ENCODE peak calls at places on chromosomes 12 and 14, in four cellular contexts. O is body of pancreas, N is tibial artery, D is GM23248. B is an unnamed sample.

GRCh38 chr12:49647827-49648721 is 24.7 kb downstream of the PRPF40B start:
- DNase-seq in D (no peak), N (no peak), O (no peak), B (peak; percentile 20)

GRCh38 chr12:52715416-52715815 is 12.1 kb upstream of the KRT77 start:
- DNase-seq in N (no peak), D (no peak), O (peak; percentile 32), B (no peak)

GRCh38 chr14:31829256-31829923 is 247.7 kb upstream of the ARHGAP5 start:
- DNase-seq in O (no peak), D (peak; percentile 66), N (no peak), B (no peak)

GRCh38 chr14:104348741-104349140 is 210.4 kb downstream of the KIF26A start:
- DNase-seq in O (no peak), D (no peak), N (no peak), B (no peak)

GRCh38 chr12:32921397-32921796 is 24.8 kb upstream of the PKP2 start:
- DNase-seq in O (no peak), N (no peak), D (peak; percentile 6), B (no peak)

GRCh38 chr12:131674373-131674772 is 36.5 kb upstream of the SFSWAP start:
- DNase-seq in O (no peak), D (no peak), N (no peak), B (no peak)

GRCh38 chr14:84403585-84403984 is 1126.4 kb upstream of the FLRT2 start:
- DNase-seq in O (no peak), D (no peak), N (no peak), B (no peak)

GRCh38 chr14:90617942-90618341 is 198.3 kb downstream of the TTC7B start:
- DNase-seq in N (no peak), O (no peak), D (no peak), B (no peak)

GRCh38 chr12:53958128-53958527 is 3.4 kb downstream of the HOXC12 start:
- DNase-seq in O (no peak), D (no peak), N (no peak), B (no peak)

GRCh38 chr12:40376533-40377267 is 151.9 kb downstream of the LRRK2 start:
- DNase-seq in O (no peak), N (no peak), D (no peak), B (no peak)

GRCh38 chr14:93788557-93789365 is 476 bp upstream of the PRIMA1 start:
- DNase-seq in N (peak; percentile 37), O (no peak), D (peak; percentile 50), B (peak; percentile 87)

GRCh38 chr14:23544511-23545447 is 6.8 kb downstream of the ZFHX2 start:
- DNase-seq in D (peak; percentile 24), O (no peak), N (peak; percentile 43), B (peak; percentile 82)

GRCh38 chr12:55009171-55009570 is 10.6 kb upstream of the NEUROD4 start:
- DNase-seq in O (no peak), N (no peak), D (no peak), B (no peak)

GRCh38 chr12:24864796-24865125 is 84.1 kb downstream of the BCAT1 start:
- DNase-seq in D (peak; percentile 19), O (no peak), N (no peak), B (no peak)

GRCh38 chr12:131959641-131960589 is 10.2 kb downstream of the EP400 start:
- DNase-seq in D (no peak), N (no peak), O (no peak), B (no peak)

GRCh38 chr12:11856971-11857370 is 207.5 kb downstream of the ETV6 start:
- DNase-seq in N (no peak), D (no peak), O (no peak), B (no peak)

GRCh38 chr14:101083564-101084435 is 180.3 kb upstream of the RTL1 start:
- DNase-seq in O (no peak), D (peak; percentile 29), N (peak; percentile 16), B (no peak)

GRCh38 chr12:93990832-93991748 is 157.3 kb upstream of the PLXNC1 start:
- DNase-seq in D (peak; percentile 86), O (peak; percentile 16), N (peak; percentile 48), B (peak; percentile 73)

GRCh38 chr14:33943484-33943883 is 7.4 kb downstream of the EGLN3 start:
- DNase-seq in N (no peak), D (no peak), O (peak; percentile 74), B (no peak)

DNA sequence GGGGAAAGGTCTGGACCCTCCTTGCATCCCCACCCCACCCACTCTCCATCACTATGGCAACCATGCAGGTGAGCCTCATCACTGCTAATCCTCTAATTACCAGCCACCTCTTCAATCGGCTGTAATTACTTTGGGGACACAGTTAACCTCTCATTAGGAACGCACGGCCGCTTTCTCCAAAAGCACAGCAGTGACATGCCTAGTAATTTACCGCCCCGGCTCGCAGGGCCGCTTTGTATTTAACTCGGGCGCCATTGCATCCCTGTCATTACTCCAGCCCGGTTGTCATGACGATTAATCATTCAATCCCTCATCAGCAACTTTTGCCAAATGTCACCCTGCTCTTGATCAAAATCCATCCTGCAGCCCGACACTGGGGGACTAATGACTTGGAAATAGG is 36.3 kb upstream of the FAM222A start:
- DNase-seq in O (no peak), N (no peak), D (no peak), B (no peak)
- H3K27me3 ChIP-seq in O (no peaks in the 10 kb centered on the region), N (no peaks in the 10 kb centered on the region), D (peaks cover 14% of the 10 kb centered on the region), B (no peaks in the 10 kb centered on the region)

GRCh38 chr14:52906141-52906601 is 44.7 kb downstream of the FERMT2 start:
- DNase-seq in O (no peak), N (no peak), D (peak; percentile 93), B (no peak)
- H3K4me3 ChIP-seq in O (no peak overlapping the region), N (no peak overlapping the region), D (peak overlapping the region; percentile 56), B (no peak overlapping the region)

GRCh38 chr14:54681819-54682261 is 114.9 kb downstream of the SAMD4A start:
- DNase-seq in N (no peak), O (no peak), D (no peak), B (no peak)
- H3K4me1 ChIP-seq in N (peaks cover 55% of the 10 kb centered on the region), O (peaks cover 5% of the 10 kb centered on the region), D (peaks cover 80% of the 10 kb centered on the region), B (peaks cover 25% of the 10 kb centered on the region)

GRCh38 chr14:88882236-88882635 is 57.8 kb downstream of the TTC8 start:
- DNase-seq in N (no peak), O (no peak), D (no peak), B (no peak)
- H3K27me3 ChIP-seq in N (no peaks in the 10 kb centered on the region), O (no peaks in the 10 kb centered on the region), D (no peaks in the 10 kb centered on the region), B (no peaks in the 10 kb centered on the region)